ENCODE peak calls at places on chromosomes 2 and 18, in seven cellular contexts. X is sigmoid colon, K is fibroblast of mammary gland, D is cardiac muscle cell, H is OCI-LY7, B is PC-3, E is GM23248. C is an unnamed sample.

GRCh38 chr2:24024018-24024417 is 14.1 kb downstream of the MFSD2B start:
- DNase-seq in H (no peak), D (peak; percentile 57), K (peak; percentile 59), B (no peak), X (no peak), E (peak; percentile 63), C (no peak)

GRCh38 chr18:48539406-48540328 is 836 bp downstream of the CTIF start:
- DNase-seq in B (peak; percentile 19), D (peak; percentile 63), E (peak; percentile 84), X (peak; percentile 79), H (no peak), K (peak; percentile 55), C (no peak)

GRCh38 chr18:55762424-55762823 is 174.4 kb upstream of the TCF4 start:
- DNase-seq in K (no peak), E (no peak), H (no peak), B (no peak), X (no peak), D (no peak), C (no peak)

GRCh38 chr18:37085362-37085761 is 256.4 kb downstream of the KIAA1328 start:
- DNase-seq in D (no peak), H (no peak), B (no peak), X (no peak), E (no peak), K (no peak), C (no peak)

GRCh38 chr18:10047237-10047636 is 133.4 kb downstream of the VAPA start:
- DNase-seq in K (peak; percentile 90), H (no peak), E (peak; percentile 29), D (peak; percentile 60), X (no peak), B (peak; percentile 19), C (no peak)

GRCh38 chr18:8469793-8470192 is 139.4 kb upstream of the RAB12 start:
- DNase-seq in K (peak; percentile 50), B (no peak), E (peak; percentile 73), X (no peak), D (peak; percentile 60), H (no peak), C (no peak)

GRCh38 chr2:161085041-161085598 is 75.1 kb upstream of the TANK start:
- DNase-seq in B (peak; percentile 11), E (no peak), H (no peak), D (no peak), K (no peak), X (no peak), C (no peak)

GRCh38 chr18:68034293-68034692 is 517.8 kb upstream of the DSEL start:
- DNase-seq in H (no peak), K (peak; percentile 82), D (peak; percentile 10), B (no peak), E (peak; percentile 59), X (no peak), C (no peak)

GRCh38 chr2:56448999-56449431 is 265.2 kb downstream of the CCDC85A start:
- DNase-seq in X (no peak), B (peak; percentile 52), D (no peak), K (no peak), E (peak; percentile 44), H (no peak), C (no peak)

GRCh38 chr18:70535041-70535440 is 246.2 kb downstream of the SOCS6 start:
- DNase-seq in H (no peak), D (no peak), E (peak; percentile 27), B (no peak), X (no peak), K (no peak), C (no peak)

GRCh38 chr2:181218271-181218935 is 238.0 kb downstream of the UBE2E3 start:
- DNase-seq in X (no peak), H (no peak), D (no peak), K (no peak), E (no peak), B (no peak), C (no peak)

GRCh38 chr2:54353216-54353615 is 97.2 kb upstream of the TSPYL6 start:
- DNase-seq in B (peak; percentile 41), X (no peak), D (no peak), H (no peak), K (no peak), E (no peak), C (no peak)

DNA sequence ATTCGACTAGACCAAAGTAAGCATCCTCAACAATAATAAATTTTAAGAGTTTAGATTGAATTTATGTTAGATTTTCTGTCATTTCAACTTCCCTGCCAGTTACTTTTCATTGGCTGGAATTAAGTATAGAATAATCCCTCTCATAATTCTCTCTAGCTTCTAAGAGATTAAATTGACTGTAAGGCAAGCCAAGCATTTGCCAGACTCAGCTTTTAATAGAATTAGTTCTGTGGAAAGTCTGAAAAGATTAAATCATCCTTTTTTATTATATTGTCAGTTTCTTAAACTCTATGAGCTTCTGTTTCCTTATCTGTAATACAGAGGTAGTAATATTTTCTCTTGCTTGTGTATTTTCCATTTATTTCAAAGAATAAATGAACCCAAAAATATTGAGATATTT is 77.9 kb upstream of the ZNF804A start:
- DNase-seq in E (no peak), K (no peak), D (no peak), H (no peak), B (no peak), X (no peak), C (no peak)
- H3K4me3 ChIP-seq in E (no peak overlapping the region), K (no peak overlapping the region), D (no peak overlapping the region), H (no peak overlapping the region), B (no peak overlapping the region), X (no peak overlapping the region), C (no peak overlapping the region)

GRCh38 chr2:27891820-27892105 is 1.2 kb downstream of the BABAM2 start:
- DNase-seq in B (peak; percentile 27), D (peak; percentile 27), H (no peak), E (peak; percentile 52), K (peak; percentile 53), X (no peak), C (no peak)
- H3K4me3 ChIP-seq in B (peak overlapping the region; percentile 88), D (no peak overlapping the region), H (no peak overlapping the region), E (peak overlapping the region; percentile 82), K (no peak overlapping the region), X (no peak overlapping the region), C (no peak overlapping the region)

GRCh38 chr2:111118455-111119003 is 2.2 kb upstream of the BCL2L11 start:
- DNase-seq in D (no peak), E (no peak), B (no peak), H (no peak), X (no peak), K (no peak), C (no peak)
- H3K4me3 ChIP-seq in D (peak overlapping the region; percentile 56), E (peak overlapping the region; percentile 72), B (no peak overlapping the region), H (peak overlapping the region; percentile 96), X (peak overlapping the region; percentile 2), K (no peak overlapping the region), C (peak overlapping the region; percentile 56)

DNA sequence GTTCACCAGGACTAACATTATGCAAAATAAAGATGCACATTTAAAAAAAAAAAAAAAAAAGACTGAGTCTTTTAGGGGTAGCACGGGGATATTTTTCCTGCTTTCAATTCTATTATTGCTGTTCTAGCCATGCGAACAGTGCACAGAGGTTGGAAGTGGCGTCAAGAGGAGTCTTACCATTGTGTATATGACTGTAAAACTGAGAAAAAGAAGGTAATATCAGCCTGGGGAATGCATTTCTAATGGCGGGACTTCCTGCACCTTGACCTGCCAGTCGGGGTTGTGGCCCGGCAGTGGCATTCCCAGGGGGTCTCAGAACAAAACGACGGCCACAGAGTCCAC is 48.5 kb upstream of the ATP6V1B1 start:
- DNase-seq in K (no peak), B (no peak), E (no peak), X (no peak), D (no peak), H (no peak), C (no peak)
- H3K4me3 ChIP-seq in K (peak overlapping the region; percentile 20), B (no peak overlapping the region), E (no peak overlapping the region), X (no peak overlapping the region), D (peak overlapping the region; percentile 30), H (no peak overlapping the region), C (peak overlapping the region; percentile 65)

GRCh38 chr2:196112408-196113039 is 43.9 kb upstream of the DNAH7 start:
- DNase-seq in B (peak; percentile 61), K (peak; percentile 94), X (no peak), D (peak; percentile 85), E (peak; percentile 90), H (no peak), C (peak; percentile 61)
- H3K4me3 ChIP-seq in B (no peak overlapping the region), K (no peak overlapping the region), X (no peak overlapping the region), D (no peak overlapping the region), E (peak overlapping the region; percentile 59), H (no peak overlapping the region), C (no peak overlapping the region)

GRCh38 chr2:72888438-72889202 is 1.4 kb downstream of the SPR start:
- DNase-seq in K (no peak), D (no peak), X (no peak), B (no peak), E (no peak), H (no peak), C (no peak)
- H3K4me3 ChIP-seq in K (no peak overlapping the region), D (no peak overlapping the region), X (no peak overlapping the region), B (peak overlapping the region; percentile 92), E (no peak overlapping the region), H (no peak overlapping the region), C (no peak overlapping the region)

GRCh38 chr2:42523341-42523740 is 29.6 kb upstream of the KCNG3 start:
- DNase-seq in K (no peak), D (no peak), B (no peak), E (no peak), X (no peak), H (no peak), C (no peak)
- H3K4me3 ChIP-seq in K (no peak overlapping the region), D (no peak overlapping the region), B (no peak overlapping the region), E (no peak overlapping the region), X (no peak overlapping the region), H (no peak overlapping the region), C (no peak overlapping the region)

C was measured in retinal pigment epithelial cell.